ENCODE peak calls at places on chromosomes 11 and 22, in four cellular contexts. N is nephron progenitor cell, E is fibroblast of lung, Y is GM10248. W is an unnamed sample.

GRCh38 chr11:129382583-129382982 is 6.9 kb downstream of the BARX2 start:
- DNase-seq in N (no peak), E (no peak), Y (no peak), W (no peak)

GRCh38 chr11:122167100-122167499 is 51.1 kb upstream of the BLID start:
- DNase-seq in N (no peak), E (peak; percentile 97), Y (no peak), W (no peak)

GRCh38 chr11:70517996-70518907 is 119.9 kb downstream of the CTTN start:
- DNase-seq in N (no peak), E (peak; percentile 96), Y (no peak), W (no peak)

GRCh38 chr22:48438096-48438495 is 1389.6 kb downstream of the BRD1 start:
- DNase-seq in N (no peak), E (no peak), Y (no peak), W (no peak)

GRCh38 chr11:60349990-60350389 is 22.9 kb downstream of the MS4A6E start:
- DNase-seq in N (no peak), E (no peak), Y (no peak), W (no peak)

GRCh38 chr11:19739872-19740271 is 27.2 kb downstream of the NAV2 start:
- DNase-seq in N (peak; percentile 26), E (peak; percentile 12), Y (no peak), W (no peak)

GRCh38 chr22:30572840-30573593 is 1.4 kb downstream of the GAL3ST1 start:
- DNase-seq in N (no peak), E (no peak), Y (no peak), W (peak; percentile 81)

GRCh38 chr22:10780281-10780680 is 4747.7 kb upstream of the OR11H1 start:
- DNase-seq in N (no peak), E (no peak), Y (no peak), W (no peak)

GRCh38 chr11:89613916-89614315 is 96.2 kb upstream of the TRIM77 start:
- DNase-seq in N (no peak), E (no peak), Y (no peak), W (no peak)

GRCh38 chr11:108680267-108680666 is 15.4 kb downstream of the DDX10 start:
- DNase-seq in N (no peak), E (no peak), Y (no peak), W (no peak)

GRCh38 chr11:58616594-58616993 is 5.9 kb upstream of the CNTF start:
- DNase-seq in N (no peak), E (peak; percentile 94), Y (no peak), W (no peak)

GRCh38 chr11:3225826-3226750 is 6.1 kb downstream of the MRGPRE start:
- DNase-seq in N (no peak), E (no peak), Y (no peak), W (no peak)

DNA sequence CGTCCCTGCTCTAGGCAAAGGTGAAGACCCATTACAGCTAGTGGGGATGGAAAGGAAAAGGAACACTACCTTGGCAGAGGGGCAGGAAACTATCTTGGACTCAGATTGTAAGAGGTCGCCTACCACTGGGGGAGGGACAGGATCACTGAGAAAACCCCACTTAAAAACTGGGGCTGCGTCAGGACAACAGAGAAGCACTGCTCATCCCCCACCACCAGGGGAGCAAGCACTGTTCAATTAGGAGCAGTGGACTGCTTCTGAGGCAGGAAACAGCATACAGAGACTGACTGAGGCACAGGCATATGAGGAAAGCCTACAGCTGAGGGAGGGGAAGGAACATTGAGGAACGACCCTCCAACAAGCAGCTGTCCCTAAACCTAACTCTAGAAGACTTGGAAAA is 20.8 kb upstream of the DLAT start:
- DNase-seq in N (no peak), E (no peak), Y (peak; percentile 71), W (no peak)
- TF ChIP-seq CTCF in N (no peak), E (peak; percentile 42), Y (peak; percentile 65), W (no peak)

GRCh38 chr11:133082851-133083488 is 449.3 kb downstream of the OPCML start:
- DNase-seq in N (peak; percentile 92), E (peak; percentile 45), Y (peak; percentile 88), W (peak; percentile 43)
- TF ChIP-seq CTCF in N (peak; percentile 33), E (no peak), Y (peak; percentile 93), W (peak; percentile 44)

GRCh38 chr11:130666781-130667251 is 218.4 kb downstream of the ADAMTS15 start:
- DNase-seq in N (no peak), E (peak; percentile 80), Y (no peak), W (no peak)
- TF ChIP-seq CTCF in N (no peak), E (peak; percentile 36), Y (no peak), W (no peak)

GRCh38 chr22:28441720-28442263 is 237.8 kb downstream of the TTC28 start:
- DNase-seq in N (no peak), E (peak; percentile 39), Y (no peak), W (no peak)

GRCh38 chr22:28442951-28443876 is 236.4 kb downstream of the TTC28 start:
- DNase-seq in N (peak; percentile 45), E (peak; percentile 82), Y (no peak), W (peak; percentile 72)

GRCh38 chr22:28442264-28442950 is 237.2 kb downstream of the TTC28 start:
- DNase-seq in N (peak; percentile 79), E (peak; percentile 80), Y (peak; percentile 86), W (peak; percentile 78)

GRCh38 chr22:28438183-28438778 is 241.4 kb downstream of the TTC28 start:
- DNase-seq in N (no peak), E (no peak), Y (no peak), W (no peak)

DNA sequence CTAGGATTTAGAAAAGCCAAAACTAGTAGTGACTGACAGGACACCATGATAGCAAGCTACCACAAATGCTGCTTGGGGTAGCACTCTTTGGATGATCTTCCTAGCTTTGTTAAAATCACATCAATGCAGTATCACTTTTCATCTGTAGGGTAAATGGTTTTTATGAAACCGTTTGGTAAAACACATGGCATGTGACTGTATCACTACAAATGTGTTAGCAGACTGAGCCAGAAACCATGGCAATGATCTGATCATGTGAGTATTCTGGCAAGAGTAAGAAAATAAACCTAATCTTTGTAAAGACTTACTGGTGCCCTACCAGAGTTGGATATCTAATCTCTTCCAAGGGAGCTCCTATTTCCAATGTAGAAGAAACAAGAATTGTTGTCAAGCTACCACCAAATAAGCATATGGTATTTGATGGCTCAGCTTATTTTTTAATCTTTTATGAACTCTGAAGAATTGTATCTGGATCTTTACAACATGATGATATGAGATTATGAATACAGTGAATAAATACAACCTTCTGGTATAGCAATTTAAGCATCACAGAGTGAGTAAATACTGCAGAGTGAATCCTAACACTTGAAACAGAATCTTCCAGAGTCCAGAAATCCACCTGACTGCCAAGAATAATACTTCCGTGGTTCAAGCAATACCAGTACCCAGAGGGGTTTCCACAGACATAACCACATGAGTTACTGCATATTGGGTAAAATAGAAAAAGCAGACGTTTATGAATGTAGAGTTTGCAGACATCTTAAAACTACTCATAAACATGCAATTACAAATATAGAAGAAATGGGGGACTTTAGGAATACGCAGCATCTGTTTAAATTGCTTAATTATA is 238.9 kb downstream of the TTC28 start:
- DNase-seq in N (no peak), E (peak; percentile 81), Y (no peak), W (no peak)
- TF ChIP-seq CTCF in N (no peak), E (peak; percentile 15), Y (no peak), W (no peak)

DNA sequence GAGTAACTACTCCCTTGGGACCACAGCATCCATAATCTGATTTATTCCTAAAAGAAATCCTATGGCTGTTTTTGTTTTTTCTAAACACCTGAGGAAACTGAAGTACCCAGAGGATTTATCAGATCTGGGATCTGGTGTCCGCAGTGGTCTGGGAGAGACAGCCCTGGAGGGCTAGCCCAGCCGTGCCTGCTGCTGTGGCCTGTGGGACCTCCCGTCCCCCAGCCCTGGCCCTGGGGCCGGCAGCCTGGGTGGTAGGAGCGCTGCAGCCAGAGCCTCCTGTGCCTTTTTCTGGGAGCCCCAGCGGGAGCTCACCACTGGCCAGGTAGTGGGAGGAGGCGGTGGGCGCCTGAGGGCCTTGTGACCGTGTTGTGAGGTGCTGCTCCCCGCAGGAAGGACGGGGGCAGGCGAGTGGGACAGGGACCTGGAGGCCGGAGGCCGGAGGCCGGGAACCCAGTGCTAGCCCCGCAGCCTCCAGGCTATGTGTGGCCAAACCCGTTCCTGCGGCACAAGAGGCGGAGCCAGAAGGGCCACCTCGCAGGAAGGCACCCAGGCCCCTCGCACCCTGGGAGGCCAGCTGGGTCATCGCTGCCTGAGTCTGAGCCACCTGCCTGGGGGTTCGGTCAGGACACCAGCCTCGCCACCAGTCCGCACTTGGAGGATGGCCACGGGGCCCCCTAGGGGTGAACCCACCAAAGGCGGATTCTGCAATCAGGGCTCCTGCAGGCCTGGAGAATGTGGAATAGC is 18.2 kb upstream of the C11orf96 start:
- DNase-seq in N (no peak), E (no peak), Y (no peak), W (no peak)
- TF ChIP-seq CTCF in N (no peak), E (peak; percentile 15), Y (no peak), W (no peak)

DNA sequence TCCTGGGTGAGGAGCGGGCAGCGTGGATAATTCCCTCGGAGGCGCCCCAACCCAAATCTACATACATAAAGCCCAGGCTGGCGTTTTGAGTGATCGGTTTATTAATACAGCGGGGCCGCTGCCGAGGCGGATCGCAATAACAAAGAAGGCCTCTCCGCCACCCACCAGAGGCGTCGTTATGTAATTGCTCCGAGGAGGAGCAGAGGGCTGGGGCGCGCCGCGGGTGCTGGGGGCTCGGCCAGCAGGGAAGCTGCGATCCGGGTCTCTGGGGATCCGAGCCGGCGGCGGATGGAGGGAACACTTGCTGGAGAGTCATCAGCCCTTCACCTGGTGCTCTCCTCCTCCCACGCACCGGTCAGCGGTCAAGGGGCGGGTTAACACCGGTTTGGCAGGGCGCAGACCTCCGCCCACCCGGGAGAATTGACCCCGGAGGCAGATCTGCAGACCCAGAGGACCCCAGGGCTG is 6.4 kb upstream of the TP53I11 start:
- DNase-seq in N (peak; percentile 67), E (no peak), Y (no peak), W (no peak)
- TF ChIP-seq CTCF in N (no peak), E (no peak), Y (no peak), W (no peak)

DNA sequence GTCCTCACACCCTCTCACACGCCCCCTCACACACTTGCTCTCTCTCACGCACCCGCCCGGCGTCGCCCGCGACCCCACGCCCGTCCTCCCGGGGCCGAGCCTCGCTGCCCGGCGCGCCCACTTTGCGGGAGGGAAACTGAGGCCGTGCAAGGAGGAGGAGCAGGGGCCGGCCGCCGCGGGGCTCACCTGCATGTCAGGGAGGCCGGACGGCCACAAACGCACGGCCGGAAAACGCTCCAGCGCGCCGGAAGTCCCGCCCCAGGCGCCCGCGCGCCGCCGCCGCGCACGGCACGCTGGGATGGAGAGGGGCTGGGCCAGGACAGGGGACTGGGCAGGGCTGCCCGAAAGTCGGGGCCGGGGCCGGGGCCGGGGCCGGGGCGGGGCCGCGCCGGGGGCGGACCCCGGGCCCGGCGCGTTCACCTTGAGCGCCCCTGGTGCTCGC is at the start of gene CHID1:
- DNase-seq in N (peak; percentile 88), E (peak; percentile 81), Y (peak; percentile 99), W (peak; percentile 92)
- TF ChIP-seq CTCF in N (no peak), E (no peak), Y (peak; percentile 4), W (no peak)